ENCODE peak calls at places on chromosome 15, in eight cellular contexts. G is CD8-positive, alpha-beta memory T cell; N is neuronal stem cell; Z is left ventricle myocardium inferior; I is IMR-90; J is keratinocyte; W is stomach; R is upper lobe of left lung. F is an unnamed sample.
A peak's percentile ranks its signal among the peaks of the same experiment; 100 is the strongest.

GRCh38 chr15:64284037-64284436 is 71.9 kb downstream of the CSNK1G1 start:
- DNase-seq in Z (no peak), R (no peak), W (no peak), G (no peak), N (no peak), I (peak; percentile 68), J (no peak), F (peak; percentile 69)

GRCh38 chr15:68431792-68432401 is at the start of gene ITGA11:
- DNase-seq in J (no peak), I (peak; percentile 34), R (peak; percentile 53), N (peak; percentile 52), W (peak; percentile 56), Z (peak; percentile 83), G (no peak), F (peak; percentile 87)

GRCh38 chr15:94411279-94411678 is 179.9 kb downstream of the MCTP2 start:
- DNase-seq in Z (no peak), W (no peak), I (no peak), N (peak; percentile 36), J (no peak), R (no peak), G (no peak), F (no peak)

GRCh38 chr15:90037510-90037860 is 36.4 kb downstream of the ZNF710 start:
- DNase-seq in G (no peak), Z (no peak), N (no peak), R (no peak), W (no peak), I (peak; percentile 78), J (no peak), F (peak; percentile 49)

GRCh38 chr15:67146875-67147381 is 81.5 kb downstream of the SMAD3 start:
- DNase-seq in J (no peak), R (peak; percentile 50), W (no peak), I (peak; percentile 96), N (no peak), G (no peak), Z (no peak), F (no peak)

GRCh38 chr15:80712956-80713355 is 17.8 kb downstream of the ABHD17C start:
- DNase-seq in Z (no peak), J (no peak), W (no peak), N (no peak), R (no peak), G (no peak), I (peak; percentile 44), F (no peak)

GRCh38 chr15:77738441-77739437 is 106.0 kb upstream of the LINGO1 start:
- DNase-seq in Z (no peak), J (no peak), R (no peak), N (no peak), I (no peak), G (no peak), W (no peak), F (no peak)

GRCh38 chr15:63385911-63386531 is 4.4 kb upstream of the CA12 start:
- DNase-seq in R (no peak), Z (no peak), N (no peak), J (peak; percentile 92), I (no peak), G (no peak), W (no peak), F (no peak)

GRCh38 chr15:64216722-64217428 is 54.1 kb upstream of the PPIB start:
- DNase-seq in J (no peak), N (no peak), Z (peak; percentile 25), I (no peak), W (no peak), R (no peak), G (no peak), F (no peak)

GRCh38 chr15:68674975-68675374 is 96.2 kb downstream of the CORO2B start:
- DNase-seq in I (peak; percentile 26), G (no peak), N (no peak), R (no peak), W (no peak), Z (no peak), J (no peak), F (peak; percentile 11)

GRCh38 chr15:39598958-39599845 is 18.3 kb downstream of the THBS1 start:
- DNase-seq in Z (no peak), N (no peak), W (no peak), I (peak; percentile 66), R (no peak), G (no peak), J (no peak), F (peak; percentile 54)

GRCh38 chr15:68298336-68298735 is 20.8 kb downstream of the FEM1B start:
- DNase-seq in J (no peak), G (no peak), W (no peak), N (no peak), Z (no peak), I (no peak), R (no peak), F (no peak)

GRCh38 chr15:24772256-24772655 is 96.7 kb downstream of the NPAP1 start:
- DNase-seq in R (no peak), W (no peak), I (no peak), N (no peak), J (no peak), G (no peak), Z (no peak), F (no peak)

GRCh38 chr15:97968380-97968779 is 7.9 kb downstream of the ARRDC4 start:
- DNase-seq in G (no peak), W (no peak), Z (no peak), N (no peak), I (peak; percentile 90), J (no peak), R (no peak), F (peak; percentile 66)
- H3K4me1 ChIP-seq in G (no peaks in the 10 kb centered on the region), W (peaks cover 13% of the 10 kb centered on the region), Z (peaks cover 35% of the 10 kb centered on the region), N (no peaks in the 10 kb centered on the region), I (peaks cover 13% of the 10 kb centered on the region), J (peaks cover 15% of the 10 kb centered on the region), R (peaks cover 4% of the 10 kb centered on the region), F (peaks cover 37% of the 10 kb centered on the region)

GRCh38 chr15:96470682-96471290 is 140.3 kb downstream of the NR2F2 start:
- DNase-seq in Z (no peak), W (no peak), N (no peak), J (no peak), G (no peak), R (no peak), I (no peak), F (no peak)

GRCh38 chr15:96472647-96473046 is 142.1 kb downstream of the NR2F2 start:
- DNase-seq in I (no peak), Z (no peak), W (no peak), N (no peak), J (no peak), R (no peak), G (no peak), F (no peak)

GRCh38 chr15:96466548-96466947 is 136.0 kb downstream of the NR2F2 start:
- DNase-seq in R (no peak), G (no peak), N (no peak), J (no peak), I (no peak), W (no peak), Z (no peak), F (no peak)

GRCh38 chr15:96463376-96463775 is 132.9 kb downstream of the NR2F2 start:
- DNase-seq in I (no peak), G (no peak), J (no peak), Z (no peak), R (no peak), N (no peak), W (no peak), F (no peak)

DNA sequence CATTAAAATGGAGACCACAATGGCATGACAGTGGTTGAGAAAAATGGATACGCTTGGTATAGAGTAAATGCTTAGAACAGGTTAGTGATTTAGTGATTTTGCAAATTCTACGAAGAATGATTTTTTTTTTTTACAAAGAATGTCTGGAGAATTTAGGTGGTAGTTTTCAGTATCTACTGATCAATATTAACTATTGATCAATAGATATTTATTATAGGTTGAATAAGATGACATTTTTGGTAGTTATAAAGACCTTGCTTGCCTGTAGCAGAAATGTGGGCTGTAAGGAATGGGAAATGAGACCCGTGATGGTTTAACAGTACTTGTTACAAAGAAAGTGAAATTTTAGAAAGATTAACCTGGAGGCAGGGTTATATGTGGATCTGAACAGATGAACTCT is 137.5 kb downstream of the NR2F2 start:
- DNase-seq in R (no peak), Z (no peak), N (no peak), W (no peak), G (no peak), I (no peak), J (no peak), F (no peak)
- H3K27me3 ChIP-seq in R (no peaks in the 10 kb centered on the region), Z (peaks cover 61% of the 10 kb centered on the region), N (peaks cover 25% of the 10 kb centered on the region), W (no peaks in the 10 kb centered on the region), G (no peaks in the 10 kb centered on the region), I (peaks cover 7% of the 10 kb centered on the region), J (peaks cover 4% of the 10 kb centered on the region), F (peaks cover 10% of the 10 kb centered on the region)

GRCh38 chr15:100879461-100880138 is at the start of gene ALDH1A3:
- DNase-seq in R (no peak), G (no peak), J (no peak), W (no peak), N (no peak), Z (peak; percentile 33), I (peak; percentile 16), F (peak; percentile 77)

GRCh38 chr15:100881573-100882336 is 2.1 kb downstream of the ALDH1A3 start:
- DNase-seq in R (no peak), Z (no peak), I (no peak), J (no peak), W (no peak), N (no peak), G (no peak), F (no peak)

GRCh38 chr15:100880139-100880896 is 687 bp downstream of the ALDH1A3 start:
- DNase-seq in J (no peak), W (no peak), Z (no peak), N (no peak), I (no peak), G (no peak), R (no peak), F (no peak)

GRCh38 chr15:100879046-100879445 is 585 bp upstream of the ALDH1A3 start:
- DNase-seq in N (no peak), G (no peak), I (no peak), Z (no peak), J (no peak), R (no peak), W (no peak), F (peak; percentile 59)

GRCh38 chr15:100880897-100881242 is 1.2 kb downstream of the ALDH1A3 start:
- DNase-seq in R (no peak), W (no peak), G (no peak), I (no peak), N (no peak), J (no peak), Z (no peak), F (no peak)
- H3K4me3 ChIP-seq in R (peak overlapping the region; percentile 56), W (peak overlapping the region; percentile 65), G (no peak overlapping the region), I (no peak overlapping the region), N (no peak overlapping the region), J (peak overlapping the region; percentile 78), Z (peak overlapping the region; percentile 66), F (peak overlapping the region; percentile 81)

GRCh38 chr15:70320077-70320830 is 222.5 kb upstream of the TLE3 start:
- DNase-seq in J (no peak), W (peak; percentile 51), N (no peak), R (no peak), I (no peak), Z (no peak), G (no peak), F (no peak)

GRCh38 chr15:70318996-70319465 is 221.3 kb upstream of the TLE3 start:
- DNase-seq in J (no peak), N (no peak), I (peak; percentile 74), R (no peak), Z (no peak), G (no peak), W (no peak), F (peak; percentile 50)

GRCh38 chr15:70321106-70321809 is 223.5 kb upstream of the TLE3 start:
- DNase-seq in N (no peak), Z (no peak), G (no peak), I (no peak), J (no peak), R (no peak), W (no peak), F (no peak)

GRCh38 chr15:70318594-70318993 is 220.9 kb upstream of the TLE3 start:
- DNase-seq in Z (no peak), I (no peak), R (no peak), N (no peak), G (no peak), W (no peak), J (no peak), F (no peak)

GRCh38 chr15:70319466-70319865 is 221.7 kb upstream of the TLE3 start:
- DNase-seq in N (no peak), W (no peak), Z (no peak), J (no peak), G (no peak), R (no peak), I (no peak), F (no peak)
- H3K4me1 ChIP-seq in N (peaks cover 4% of the 10 kb centered on the region), W (peaks cover 61% of the 10 kb centered on the region), Z (peaks cover 35% of the 10 kb centered on the region), J (peaks cover 16% of the 10 kb centered on the region), G (no peaks in the 10 kb centered on the region), R (peaks cover 37% of the 10 kb centered on the region), I (peaks cover 20% of the 10 kb centered on the region), F (peaks cover 62% of the 10 kb centered on the region)